ENCODE peak calls at places on chromosomes 6 and 20, in seven cellular contexts. J is activated T-helper 1 cell treated with anti-CD3 and anti-CD28 coated beads, Interleukin-12 subunit alpha, Interleukin-12 subunit beta, Interleukin-2, Interleukin-4 antibody, amounts not matched to agents 30 ng/mL and 10 ng/mL and 1 ng/mL, durations not matched to agents 14 hours and 24 hours and 36 hours; O is cardiac fibroblast; T is adipocyte; M is AG08396; B is tibial artery; F is naive thymus-derived CD8-positive, alpha-beta T cell. Y is an unnamed sample.

GRCh38 chr20:58818585-58819285 is 32.0 kb downstream of the GNAS-AS1 start:
- DNase-seq in M (no peak), F (no peak), B (no peak), J (peak), T (peak), O (peak), Y (no peak)

GRCh38 chr6:127069659-127070279 is 48.7 kb upstream of the RSPO3 start:
- DNase-seq in J (no peak), T (peak), B (no peak), O (peak), M (peak), F (no peak), Y (no peak)

GRCh38 chr6:29705389-29706231 is 17.6 kb upstream of the HLA-F start:
- DNase-seq in J (no peak), O (peak), B (no peak), T (peak), M (peak), F (no peak), Y (no peak)

GRCh38 chr20:59817846-59818245 is 115.6 kb downstream of the SYCP2 start:
- DNase-seq in M (no peak), B (no peak), T (no peak), O (no peak), F (no peak), J (no peak), Y (no peak)

GRCh38 chr6:93193868-93194267 is 225.5 kb downstream of the EPHA7 start:
- DNase-seq in O (no peak), J (no peak), B (no peak), T (no peak), M (no peak), F (no peak), Y (no peak)

GRCh38 chr6:20173833-20174796 is 38.2 kb downstream of the MBOAT1 start:
- DNase-seq in T (no peak), F (no peak), B (no peak), J (no peak), M (no peak), O (no peak), Y (no peak)

GRCh38 chr6:97978855-97979271 is 695.8 kb upstream of the MMS22L start:
- DNase-seq in F (no peak), B (no peak), M (no peak), T (no peak), O (no peak), J (no peak), Y (no peak)

GRCh38 chr6:153618371-153619328 is 420.4 kb upstream of the OPRM1 start:
- DNase-seq in O (no peak), T (no peak), B (no peak), M (no peak), F (no peak), J (no peak), Y (no peak)

GRCh38 chr20:57507477-57507876 is 17.5 kb downstream of the CTCFL start:
- DNase-seq in F (no peak), J (no peak), O (peak), B (no peak), M (no peak), T (no peak), Y (no peak)

GRCh38 chr20:63409066-63409833 is 48.1 kb upstream of the CHRNA4 start:
- DNase-seq in F (peak), B (no peak), J (no peak), T (no peak), M (no peak), O (no peak), Y (no peak)

GRCh38 chr6:27205375-27206278 is 41.9 kb upstream of the PRSS16 start:
- DNase-seq in B (no peak), F (no peak), O (peak), M (peak), J (no peak), T (peak), Y (no peak)